ENCODE peak calls at places on chromosome X, in six cellular contexts. One of them, this sample, is unnamed.
A peak's percentile ranks its signal among the peaks of the same experiment; 100 is the strongest.

GRCh38 chrX:10259716-10260115 is 102.9 kb downstream of the CLCN4 start:
- DNase-seq in activated CD8-positive, alpha-beta T cell treated with anti-CD3 and anti-CD28 coated beads for 36 hours: no peak
- DNase-seq in omental fat pad: no peak
- DNase-seq in AG04450: no peak
- DNase-seq in BE2C: no peak
- DNase-seq in GM06990: no peak
- DNase-seq in this sample: no peak

GRCh38 chrX:47815901-47816845 is 20.5 kb upstream of the ZNF81 start:
- DNase-seq in AG04450: no peak
- DNase-seq in BE2C: no peak
- DNase-seq in activated CD8-positive, alpha-beta T cell treated with anti-CD3 and anti-CD28 coated beads for 36 hours: no peak
- DNase-seq in omental fat pad: no peak
- DNase-seq in GM06990: no peak
- DNase-seq in this sample: no peak

GRCh38 chrX:102728646-102729045 is 8.1 kb downstream of the GPRASP3 start:
- DNase-seq in GM06990: no peak
- DNase-seq in AG04450: no peak
- DNase-seq in omental fat pad: no peak
- DNase-seq in BE2C: no peak
- DNase-seq in activated CD8-positive, alpha-beta T cell treated with anti-CD3 and anti-CD28 coated beads for 36 hours: no peak
- DNase-seq in this sample: no peak

GRCh38 chrX:128436397-128437103 is 384.3 kb upstream of the ACTRT1 start:
- DNase-seq in omental fat pad: no peak
- DNase-seq in GM06990: no peak
- DNase-seq in BE2C: no peak
- DNase-seq in activated CD8-positive, alpha-beta T cell treated with anti-CD3 and anti-CD28 coated beads for 36 hours: no peak
- DNase-seq in AG04450: no peak
- DNase-seq in this sample: no peak

GRCh38 chrX:35680940-35681346 is 117.2 kb upstream of the MAGEB16 start:
- DNase-seq in GM06990: no peak
- DNase-seq in activated CD8-positive, alpha-beta T cell treated with anti-CD3 and anti-CD28 coated beads for 36 hours: no peak
- DNase-seq in omental fat pad: no peak
- DNase-seq in BE2C: no peak
- DNase-seq in AG04450: no peak
- DNase-seq in this sample: no peak

GRCh38 chrX:119402588-119402987 is 3.5 kb downstream of the SLC25A43 start:
- DNase-seq in GM06990: no peak
- DNase-seq in omental fat pad: no peak
- DNase-seq in AG04450: no peak
- DNase-seq in BE2C: no peak
- DNase-seq in activated CD8-positive, alpha-beta T cell treated with anti-CD3 and anti-CD28 coated beads for 36 hours: no peak
- DNase-seq in this sample: no peak

GRCh38 chrX:150203249-150203647 is 159.9 kb upstream of the MAMLD1 start:
- DNase-seq in AG04450: no peak
- DNase-seq in BE2C: no peak
- DNase-seq in omental fat pad: no peak
- DNase-seq in activated CD8-positive, alpha-beta T cell treated with anti-CD3 and anti-CD28 coated beads for 36 hours: no peak
- DNase-seq in GM06990: no peak
- DNase-seq in this sample: no peak

GRCh38 chrX:12360389-12360788 is 222.1 kb downstream of the FRMPD4 start:
- DNase-seq in AG04450: peak; percentile 30
- DNase-seq in BE2C: no peak
- DNase-seq in activated CD8-positive, alpha-beta T cell treated with anti-CD3 and anti-CD28 coated beads for 36 hours: no peak
- DNase-seq in omental fat pad: no peak
- DNase-seq in GM06990: no peak
- DNase-seq in this sample: peak; percentile 18

GRCh38 chrX:111116666-111117065 is 20.7 kb downstream of the PAK3 start:
- DNase-seq in activated CD8-positive, alpha-beta T cell treated with anti-CD3 and anti-CD28 coated beads for 36 hours: no peak
- DNase-seq in BE2C: no peak
- DNase-seq in GM06990: no peak
- DNase-seq in omental fat pad: no peak
- DNase-seq in AG04450: no peak
- DNase-seq in this sample: no peak

GRCh38 chrX:50903387-50904027 is 7.0 kb upstream of the BMP15 start:
- DNase-seq in activated CD8-positive, alpha-beta T cell treated with anti-CD3 and anti-CD28 coated beads for 36 hours: peak; percentile 14
- DNase-seq in BE2C: peak; percentile 39
- DNase-seq in AG04450: no peak
- DNase-seq in omental fat pad: no peak
- DNase-seq in GM06990: no peak
- DNase-seq in this sample: peak; percentile 51

GRCh38 chrX:72395252-72395651 is 89.5 kb upstream of the CITED1 start:
- DNase-seq in GM06990: no peak
- DNase-seq in activated CD8-positive, alpha-beta T cell treated with anti-CD3 and anti-CD28 coated beads for 36 hours: no peak
- DNase-seq in AG04450: no peak
- DNase-seq in omental fat pad: no peak
- DNase-seq in BE2C: no peak
- DNase-seq in this sample: no peak

GRCh38 chrX:148600131-148600530 is 99.7 kb downstream of the AFF2 start:
- DNase-seq in AG04450: no peak
- DNase-seq in GM06990: no peak
- DNase-seq in BE2C: no peak
- DNase-seq in activated CD8-positive, alpha-beta T cell treated with anti-CD3 and anti-CD28 coated beads for 36 hours: no peak
- DNase-seq in omental fat pad: no peak
- DNase-seq in this sample: no peak

GRCh38 chrX:39152106-39152649 is 350.9 kb downstream of the MID1IP1 start:
- DNase-seq in AG04450: no peak
- DNase-seq in GM06990: peak; percentile 24
- DNase-seq in BE2C: peak; percentile 81
- DNase-seq in activated CD8-positive, alpha-beta T cell treated with anti-CD3 and anti-CD28 coated beads for 36 hours: peak; percentile 62
- DNase-seq in omental fat pad: no peak
- DNase-seq in this sample: peak; percentile 12

GRCh38 chrX:21960569-21960968 is 20.1 kb downstream of the SMS start:
- DNase-seq in activated CD8-positive, alpha-beta T cell treated with anti-CD3 and anti-CD28 coated beads for 36 hours: no peak
- DNase-seq in AG04450: no peak
- DNase-seq in GM06990: no peak
- DNase-seq in omental fat pad: no peak
- DNase-seq in BE2C: no peak
- DNase-seq in this sample: no peak

GRCh38 chrX:15664487-15665444 is at the start of gene CLTRN:
- DNase-seq in omental fat pad: no peak
- DNase-seq in BE2C: no peak
- DNase-seq in AG04450: no peak
- DNase-seq in GM06990: no peak
- DNase-seq in activated CD8-positive, alpha-beta T cell treated with anti-CD3 and anti-CD28 coated beads for 36 hours: no peak
- DNase-seq in this sample: no peak

GRCh38 chrX:13223868-13224555 is 95.8 kb downstream of the ATXN3L start:
- DNase-seq in AG04450: peak; percentile 55
- DNase-seq in BE2C: no peak
- DNase-seq in activated CD8-positive, alpha-beta T cell treated with anti-CD3 and anti-CD28 coated beads for 36 hours: no peak
- DNase-seq in omental fat pad: no peak
- DNase-seq in GM06990: no peak
- DNase-seq in this sample: peak; percentile 76

GRCh38 chrX:72255445-72255844 is 16.6 kb upstream of the ERCC6L start:
- DNase-seq in BE2C: no peak
- DNase-seq in activated CD8-positive, alpha-beta T cell treated with anti-CD3 and anti-CD28 coated beads for 36 hours: peak; percentile 8
- DNase-seq in GM06990: no peak
- DNase-seq in omental fat pad: no peak
- DNase-seq in AG04450: no peak
- DNase-seq in this sample: no peak

GRCh38 chrX:32448320-32448719 is 763.0 kb downstream of the DMD start:
- DNase-seq in BE2C: no peak
- DNase-seq in GM06990: peak; percentile 21
- DNase-seq in AG04450: no peak
- DNase-seq in omental fat pad: no peak
- DNase-seq in activated CD8-positive, alpha-beta T cell treated with anti-CD3 and anti-CD28 coated beads for 36 hours: no peak
- DNase-seq in this sample: no peak

GRCh38 chrX:34918091-34918736 is 24.4 kb upstream of the FAM47B start:
- DNase-seq in AG04450: peak; percentile 7
- DNase-seq in omental fat pad: no peak
- DNase-seq in activated CD8-positive, alpha-beta T cell treated with anti-CD3 and anti-CD28 coated beads for 36 hours: no peak
- DNase-seq in BE2C: no peak
- DNase-seq in GM06990: no peak
- DNase-seq in this sample: peak; percentile 17

GRCh38 chrX:106178826-106179225 is 10.7 kb downstream of the PWWP3B start:
- DNase-seq in activated CD8-positive, alpha-beta T cell treated with anti-CD3 and anti-CD28 coated beads for 36 hours: no peak
- DNase-seq in omental fat pad: no peak
- DNase-seq in AG04450: no peak
- DNase-seq in BE2C: no peak
- DNase-seq in GM06990: no peak
- DNase-seq in this sample: no peak

GRCh38 chrX:100976211-100976610 is 6.7 kb downstream of the ARL13A start:
- DNase-seq in BE2C: no peak
- DNase-seq in activated CD8-positive, alpha-beta T cell treated with anti-CD3 and anti-CD28 coated beads for 36 hours: no peak
- DNase-seq in AG04450: no peak
- DNase-seq in omental fat pad: no peak
- DNase-seq in GM06990: no peak
- DNase-seq in this sample: no peak

GRCh38 chrX:130186645-130187044 is 14.9 kb downstream of the RAB33A start:
- DNase-seq in BE2C: peak; percentile 25
- DNase-seq in AG04450: no peak
- DNase-seq in omental fat pad: no peak
- DNase-seq in activated CD8-positive, alpha-beta T cell treated with anti-CD3 and anti-CD28 coated beads for 36 hours: no peak
- DNase-seq in GM06990: no peak
- DNase-seq in this sample: no peak

GRCh38 chrX:130086414-130087207 is 23.7 kb downstream of the ELF4 start:
- DNase-seq in BE2C: no peak
- DNase-seq in AG04450: no peak
- DNase-seq in omental fat pad: no peak
- DNase-seq in activated CD8-positive, alpha-beta T cell treated with anti-CD3 and anti-CD28 coated beads for 36 hours: peak; percentile 88
- DNase-seq in GM06990: peak; percentile 80
- DNase-seq in this sample: no peak

DNA sequence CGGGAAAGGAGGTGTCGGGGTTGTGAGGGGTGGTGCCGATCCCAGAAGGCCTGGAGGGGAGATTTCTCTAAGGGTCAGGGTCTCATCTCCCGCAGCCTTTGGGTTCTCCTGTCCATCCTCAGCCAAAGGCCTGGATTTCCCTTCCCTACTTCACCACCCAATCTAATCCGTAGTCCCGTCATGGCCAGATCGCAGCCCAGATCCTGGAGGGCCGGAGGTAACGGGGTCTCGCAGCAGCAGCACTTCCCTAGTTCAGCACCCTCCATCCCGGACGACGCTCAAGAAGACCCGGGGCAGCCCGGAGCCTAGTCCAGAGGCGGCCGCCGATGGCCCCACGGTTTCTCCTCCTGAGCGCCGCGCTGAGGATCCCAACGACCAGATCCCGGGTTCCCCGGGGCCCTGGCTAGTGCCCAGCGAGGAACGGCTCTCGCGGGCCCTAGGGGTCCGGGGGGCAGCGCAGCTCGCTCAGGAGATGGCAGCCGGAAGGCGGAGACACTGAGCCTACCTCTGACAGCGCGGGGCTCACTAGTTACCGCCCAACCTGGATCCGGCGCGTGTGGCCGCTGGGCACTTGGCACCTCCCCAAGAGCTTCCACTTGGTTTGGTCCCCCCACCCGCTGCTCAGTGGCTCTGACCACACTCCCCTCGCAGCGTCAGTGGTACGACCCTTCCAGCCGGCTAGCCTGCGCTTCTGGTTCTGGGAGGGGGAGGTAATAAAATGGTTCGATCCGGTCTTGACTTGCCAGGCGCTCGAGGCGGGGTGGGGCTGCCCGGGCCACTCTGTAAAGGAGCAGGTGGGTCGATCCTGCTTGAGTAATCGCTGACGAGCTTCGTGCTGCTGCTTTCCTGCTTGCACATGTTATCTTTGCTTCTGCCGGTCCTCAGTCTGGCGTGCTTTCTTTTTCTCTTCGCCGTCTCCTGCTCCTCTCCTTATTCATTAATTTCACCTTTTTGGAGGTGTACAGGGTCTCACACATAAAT is 3.6 kb downstream of the MAGIX start:
- DNase-seq in activated CD8-positive, alpha-beta T cell treated with anti-CD3 and anti-CD28 coated beads for 36 hours: peak; percentile 86
- DNase-seq in omental fat pad: no peak
- DNase-seq in BE2C: peak; percentile 89
- DNase-seq in GM06990: peak; percentile 85
- DNase-seq in AG04450: no peak
- DNase-seq in this sample: peak; percentile 80
- TF ChIP-seq CTCF in activated CD8-positive, alpha-beta T cell treated with anti-CD3 and anti-CD28 coated beads for 36 hours: peak; percentile 33
- TF ChIP-seq CTCF in omental fat pad: no peak
- TF ChIP-seq CTCF in BE2C: peak; percentile 47
- TF ChIP-seq CTCF in GM06990: peak; percentile 40
- TF ChIP-seq CTCF in AG04450: no peak
- TF ChIP-seq CTCF in this sample: peak; percentile 45

GRCh38 chrX:107823456-107823855 is 2.2 kb upstream of the MID2 start:
- DNase-seq in activated CD8-positive, alpha-beta T cell treated with anti-CD3 and anti-CD28 coated beads for 36 hours: no peak
- DNase-seq in omental fat pad: no peak
- DNase-seq in GM06990: no peak
- DNase-seq in AG04450: peak; percentile 29
- DNase-seq in BE2C: no peak
- DNase-seq in this sample: no peak

GRCh38 chrX:107826286-107827136 is 845 bp downstream of the MID2 start:
- DNase-seq in BE2C: peak; percentile 28
- DNase-seq in GM06990: peak; percentile 21
- DNase-seq in omental fat pad: no peak
- DNase-seq in activated CD8-positive, alpha-beta T cell treated with anti-CD3 and anti-CD28 coated beads for 36 hours: peak; percentile 30
- DNase-seq in AG04450: no peak
- DNase-seq in this sample: peak; percentile 11

GRCh38 chrX:107827852-107828251 is 2.2 kb downstream of the MID2 start:
- DNase-seq in activated CD8-positive, alpha-beta T cell treated with anti-CD3 and anti-CD28 coated beads for 36 hours: peak; percentile 19
- DNase-seq in omental fat pad: no peak
- DNase-seq in BE2C: no peak
- DNase-seq in AG04450: no peak
- DNase-seq in GM06990: no peak
- DNase-seq in this sample: no peak

GRCh38 chrX:107827137-107827831 is 1.6 kb downstream of the MID2 start:
- DNase-seq in omental fat pad: no peak
- DNase-seq in BE2C: no peak
- DNase-seq in activated CD8-positive, alpha-beta T cell treated with anti-CD3 and anti-CD28 coated beads for 36 hours: no peak
- DNase-seq in AG04450: no peak
- DNase-seq in GM06990: no peak
- DNase-seq in this sample: peak; percentile 6

DNA sequence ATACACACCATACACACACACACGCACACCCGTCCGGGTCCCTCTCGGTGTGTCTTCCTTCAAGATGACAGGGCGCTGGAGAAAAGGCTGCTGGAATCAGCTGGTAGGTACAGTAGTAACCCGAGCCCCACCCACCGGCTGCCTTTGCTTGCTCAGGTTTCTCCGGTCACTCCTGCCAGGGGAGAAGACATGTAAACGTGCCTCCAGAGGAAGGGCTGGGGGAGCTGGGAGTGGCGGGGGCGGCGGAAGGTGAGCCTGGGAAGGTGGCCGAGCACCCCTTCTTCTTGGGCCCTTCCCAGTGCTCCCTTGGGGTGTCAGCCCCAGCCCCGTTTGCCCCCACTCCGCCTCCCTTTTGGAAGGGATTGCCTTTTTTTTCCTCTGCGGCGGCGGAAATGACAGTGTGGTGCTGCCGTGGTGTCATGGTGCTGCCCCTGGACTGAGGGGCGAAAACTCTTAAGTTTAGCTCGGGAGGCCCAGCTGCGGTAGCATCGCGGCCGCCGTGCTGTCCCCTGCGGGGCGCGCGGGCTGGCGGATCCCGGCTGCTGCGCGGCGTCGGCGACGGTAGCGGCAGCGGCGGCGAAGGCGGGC is at the start of gene MID2:
- DNase-seq in AG04450: no peak
- DNase-seq in omental fat pad: no peak
- DNase-seq in BE2C: peak; percentile 3
- DNase-seq in GM06990: no peak
- DNase-seq in activated CD8-positive, alpha-beta T cell treated with anti-CD3 and anti-CD28 coated beads for 36 hours: peak; percentile 73
- DNase-seq in this sample: peak; percentile 53
- TF ChIP-seq CTCF in AG04450: no peak
- TF ChIP-seq CTCF in omental fat pad: no peak
- TF ChIP-seq CTCF in BE2C: no peak
- TF ChIP-seq CTCF in GM06990: no peak
- TF ChIP-seq CTCF in activated CD8-positive, alpha-beta T cell treated with anti-CD3 and anti-CD28 coated beads for 36 hours: no peak
- TF ChIP-seq CTCF in this sample: no peak

GRCh38 chrX:116198810-116199209 is 28.3 kb downstream of the AGTR2 start:
- DNase-seq in AG04450: no peak
- DNase-seq in omental fat pad: no peak
- DNase-seq in BE2C: no peak
- DNase-seq in activated CD8-positive, alpha-beta T cell treated with anti-CD3 and anti-CD28 coated beads for 36 hours: no peak
- DNase-seq in GM06990: no peak
- DNase-seq in this sample: no peak
- TF ChIP-seq CTCF in AG04450: no peak
- TF ChIP-seq CTCF in omental fat pad: no peak
- TF ChIP-seq CTCF in BE2C: no peak
- TF ChIP-seq CTCF in activated CD8-positive, alpha-beta T cell treated with anti-CD3 and anti-CD28 coated beads for 36 hours: no peak
- TF ChIP-seq CTCF in GM06990: peak; percentile 54
- TF ChIP-seq CTCF in this sample: no peak

GRCh38 chrX:109839694-109840358 is 106.8 kb upstream of the ACSL4 start:
- DNase-seq in BE2C: peak; percentile 9
- DNase-seq in activated CD8-positive, alpha-beta T cell treated with anti-CD3 and anti-CD28 coated beads for 36 hours: peak; percentile 2
- DNase-seq in omental fat pad: no peak
- DNase-seq in AG04450: no peak
- DNase-seq in GM06990: no peak
- DNase-seq in this sample: no peak
- TF ChIP-seq CTCF in BE2C: no peak
- TF ChIP-seq CTCF in activated CD8-positive, alpha-beta T cell treated with anti-CD3 and anti-CD28 coated beads for 36 hours: no peak
- TF ChIP-seq CTCF in omental fat pad: no peak
- TF ChIP-seq CTCF in AG04450: no peak
- TF ChIP-seq CTCF in GM06990: peak; percentile 34
- TF ChIP-seq CTCF in this sample: no peak

This sample was measured in RWPE1.